ENCODE peak calls at places on chromosomes 1 and 21, in four cellular contexts. U is K562, O is IMR-90, K is HepG2. G is an unnamed sample.

GRCh38 chr1:161905269-161905884 is 118.3 kb downstream of the OLFML2B start:
- DNase-seq in O (peak), U (peak), K (peak), G (peak)

GRCh38 chr21:34904526-34905298 is 144.4 kb downstream of the RUNX1 start:
- DNase-seq in U (no peak), O (no peak), K (no peak), G (no peak)

GRCh38 chr21:40120944-40121575 is 253.8 kb downstream of the PCP4 start:
- DNase-seq in U (peak), O (peak), K (peak), G (peak)

GRCh38 chr1:15257309-15257708 is 10.3 kb downstream of the FHAD1 start:
- DNase-seq in O (no peak), K (no peak), U (no peak), G (no peak)

GRCh38 chr1:201565024-201565730 is 26.2 kb downstream of the NAV1 start:
- DNase-seq in U (no peak), K (no peak), O (no peak), G (no peak)

GRCh38 chr1:219190605-219191004 is 16.9 kb downstream of the LYPLAL1 start:
- DNase-seq in U (no peak), O (no peak), K (no peak), G (no peak)

GRCh38 chr1:33301273-33301984 is 19.5 kb downstream of the A3GALT2 start:
- DNase-seq in O (peak), K (peak), U (no peak), G (no peak)

GRCh38 chr1:242847390-242847993 is 323.0 kb upstream of the PLD5 start:
- DNase-seq in U (no peak), K (no peak), O (no peak), G (no peak)

GRCh38 chr21:19122371-19122770 is 718.8 kb upstream of the TMPRSS15 start:
- DNase-seq in K (no peak), O (no peak), U (no peak), G (no peak)

GRCh38 chr1:206012086-206012859 is 9.1 kb upstream of the RAB7B start:
- DNase-seq in U (no peak), K (peak), O (no peak), G (no peak)

GRCh38 chr1:1294250-1294890 is 13.4 kb downstream of the ACAP3 start:
- DNase-seq in O (no peak), U (no peak), K (no peak), G (no peak)

GRCh38 chr21:39529026-39529425 is 77.3 kb downstream of the SH3BGR start:
- DNase-seq in O (no peak), U (no peak), K (no peak), G (no peak)

GRCh38 chr1:214524824-214525223 is 26.6 kb downstream of the PTPN14 start:
- DNase-seq in O (no peak), U (no peak), K (no peak), G (no peak)

GRCh38 chr1:10814954-10815862 is 18.8 kb upstream of the CASZ1 start:
- DNase-seq in U (no peak), O (no peak), K (peak), G (no peak)

GRCh38 chr1:199821029-199821779 is 206.3 kb upstream of the NR5A2 start:
- DNase-seq in U (no peak), K (no peak), O (no peak), G (no peak)

GRCh38 chr1:229579101-229579651 is 20.7 kb upstream of the ABCB10 start:
- DNase-seq in U (no peak), O (peak), K (peak), G (no peak)

GRCh38 chr1:116111196-116112021 is at the start of gene MAB21L3:
- DNase-seq in U (no peak), O (no peak), K (no peak), G (no peak)

GRCh38 chr1:164647211-164647610 is 88.2 kb downstream of the PBX1 start:
- DNase-seq in K (no peak), O (no peak), U (no peak), G (no peak)

GRCh38 chr1:93585059-93585966 is 96.3 kb downstream of the BCAR3 start:
- DNase-seq in O (no peak), K (peak), U (no peak), G (no peak)

GRCh38 chr1:2228684-2229031 is 539 bp downstream of the SKI start:
- DNase-seq in U (no peak), O (no peak), K (no peak), G (peak)

GRCh38 chr1:180594723-180595122 is 36.0 kb downstream of the OVAAL start:
- DNase-seq in U (peak), K (no peak), O (no peak), G (no peak)

GRCh38 chr1:243598433-243598832 is 251.6 kb downstream of the AKT3 start:
- DNase-seq in O (peak), U (no peak), K (no peak), G (peak)

DNA sequence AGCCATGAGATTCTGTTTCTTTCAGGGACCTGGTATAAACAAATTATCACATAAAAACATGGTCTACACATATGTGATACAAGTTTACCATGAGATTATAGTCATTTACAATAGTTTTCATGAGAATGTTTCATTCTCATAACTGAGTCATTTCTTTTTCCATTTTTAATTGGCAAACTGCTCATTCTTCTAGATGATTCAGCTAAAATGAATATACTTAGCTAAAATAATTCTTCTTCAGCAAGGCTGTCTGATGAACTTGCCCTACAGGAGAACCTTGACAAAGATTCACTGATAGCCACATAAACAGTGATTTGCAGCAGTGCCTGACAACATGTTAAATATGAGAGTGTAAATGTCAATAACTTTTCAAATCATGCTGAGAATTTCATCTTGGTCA is 253.2 kb downstream of the FMN2 start:
- DNase-seq in O (peak), U (no peak), K (no peak), G (no peak)
- TF ChIP-seq MAZ in O (no peak), U (no peak), K (no peak), G (no peak)

DNA sequence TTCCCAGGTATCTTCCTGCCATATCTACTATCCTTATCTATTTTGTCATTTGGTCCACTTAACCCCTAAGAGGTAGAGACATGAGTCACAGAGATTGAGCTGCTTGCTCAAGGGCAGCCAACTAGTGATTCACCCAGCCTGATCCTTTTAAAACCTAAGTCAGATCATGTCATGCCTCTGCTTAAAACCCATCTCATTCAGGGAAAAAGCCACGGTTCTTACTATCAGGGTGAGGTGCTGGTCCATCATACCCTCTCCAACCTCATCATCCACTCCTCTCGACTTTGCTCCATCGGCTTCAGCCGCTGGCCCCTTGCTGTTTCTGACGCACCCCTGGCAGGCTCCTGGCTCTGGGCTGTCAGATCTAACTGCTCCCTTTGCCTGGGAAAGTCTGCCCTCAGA is 14.4 kb upstream of the PPP1R15B start:
- DNase-seq in O (peak), U (no peak), K (peak), G (peak)
- TF ChIP-seq RAD21 in O (no peak), U (no peak), K (no peak), G (no peak)

GRCh38 chr1:119451158-119451557 is 36.2 kb downstream of the HSD3B2 start:
- DNase-seq in U (no peak), K (no peak), O (no peak), G (no peak)
- TF ChIP-seq MAZ in U (no peak), K (no peak), O (no peak), G (no peak)

DNA sequence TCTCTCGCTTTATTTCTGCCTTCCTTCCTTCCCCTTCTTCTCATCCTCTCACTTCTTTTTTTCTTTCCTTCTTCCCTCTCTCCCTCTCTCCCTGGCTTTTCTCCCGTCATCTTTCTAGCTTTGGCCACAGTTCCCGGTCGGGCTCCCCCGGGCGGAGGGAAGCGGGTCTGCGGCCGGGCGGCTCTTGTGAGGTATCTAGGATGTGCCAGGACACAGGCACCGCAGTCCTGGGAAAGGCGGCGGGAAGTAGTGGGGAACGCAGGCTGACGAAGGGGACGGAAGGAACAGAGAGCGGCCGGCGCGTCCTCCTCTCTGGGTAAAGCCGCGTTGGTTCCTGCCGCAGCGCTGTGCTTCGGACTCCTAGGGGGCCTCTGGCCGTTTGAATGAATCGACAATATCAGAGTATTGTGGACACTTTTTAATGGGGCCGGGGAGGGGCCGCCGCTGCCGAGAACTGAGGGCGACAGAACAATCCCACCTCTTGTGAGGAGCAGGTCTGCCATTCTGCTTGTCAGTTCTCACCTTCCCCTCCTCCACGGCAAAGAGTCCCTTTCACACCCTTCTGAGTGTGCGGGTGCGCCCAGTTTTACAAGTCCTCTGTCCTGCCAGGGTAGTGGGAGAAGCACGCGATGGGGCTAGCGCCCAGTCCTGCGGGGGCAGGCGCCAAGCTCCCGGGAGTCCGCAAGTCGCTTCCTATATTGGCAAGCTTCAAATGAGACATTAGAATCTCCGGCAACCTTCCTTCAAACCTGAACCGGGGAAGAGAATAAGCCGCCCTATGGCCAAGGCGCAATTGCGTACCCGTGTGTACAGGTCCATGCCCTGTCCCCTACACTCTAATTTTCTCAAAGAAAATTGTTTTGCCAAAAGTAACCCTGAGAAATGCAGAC is 1.1 kb upstream of the LHX9 start:
- DNase-seq in O (peak), U (peak), K (peak), G (peak)
- TF ChIP-seq RAD21 in O (peak), U (peak), K (peak), G (peak)

DNA sequence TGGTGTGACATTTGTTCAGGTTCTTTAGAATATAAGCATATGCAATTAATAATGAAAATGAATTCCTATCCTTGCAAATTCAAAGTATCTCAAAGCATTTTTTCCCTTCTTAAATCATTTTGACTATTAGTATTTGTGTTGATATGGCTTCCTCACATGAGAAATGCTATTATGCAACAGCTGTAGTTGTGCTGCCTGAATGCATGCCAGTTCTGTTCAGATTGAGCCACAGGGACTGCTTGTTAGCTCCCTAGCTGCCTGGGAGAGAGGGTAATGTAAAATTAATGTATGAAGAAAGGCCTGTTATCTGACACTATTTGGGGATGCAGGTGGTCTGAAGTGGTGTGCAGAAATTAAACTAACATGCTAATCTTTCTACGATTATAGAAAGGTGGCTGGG is 45.5 kb downstream of the CACHD1 start:
- DNase-seq in U (no peak), O (peak), K (no peak), G (no peak)
- TF ChIP-seq MAZ in U (no peak), O (no peak), K (no peak), G (no peak)

DNA sequence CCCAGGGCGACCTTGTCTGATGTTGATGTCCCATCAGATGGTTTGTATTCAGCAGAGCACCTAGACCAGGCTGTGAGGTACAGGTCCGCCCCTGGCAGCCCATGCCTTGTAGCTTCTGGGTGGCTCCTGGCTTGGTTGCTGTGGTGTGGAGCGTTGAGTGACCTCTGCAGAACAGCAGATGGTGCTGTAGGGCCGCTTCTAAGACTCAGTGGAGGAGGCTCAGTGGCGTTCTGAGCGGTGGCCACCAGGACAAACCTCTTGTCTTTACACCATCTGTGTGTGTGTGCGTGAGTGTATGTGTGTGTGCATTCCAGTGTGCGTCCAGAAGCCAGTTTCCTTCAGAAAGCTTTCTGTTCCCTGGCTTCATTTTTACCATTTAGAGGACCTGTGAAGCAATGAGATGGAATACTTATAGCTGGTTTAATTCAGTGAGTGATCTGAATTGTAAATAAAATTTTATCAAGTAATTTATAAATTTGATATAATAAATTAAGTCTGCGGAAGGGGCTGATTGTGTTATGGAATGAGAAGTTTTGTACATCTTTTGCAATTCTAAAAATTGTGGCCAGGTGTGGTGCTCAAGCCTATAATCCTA is 66.1 kb downstream of the ADARB1 start:
- DNase-seq in O (peak), K (peak), U (peak), G (peak)
- TF ChIP-seq RAD21 in O (peak), K (peak), U (peak), G (peak)

GRCh38 chr1:119587328-119587727 is 60.7 kb downstream of the ZNF697 start:
- DNase-seq in U (no peak), O (no peak), K (peak), G (no peak)
- TF ChIP-seq MAZ in U (no peak), O (no peak), K (no peak), G (no peak)

GRCh38 chr1:43271186-43272118 is 1.7 kb downstream of the TMEM125 start:
- DNase-seq in U (no peak), K (no peak), O (peak), G (no peak)

GRCh38 chr1:43267818-43268425 is 1.9 kb upstream of the TMEM125 start:
- DNase-seq in U (no peak), O (no peak), K (no peak), G (no peak)

GRCh38 chr1:43272161-43272560 is 2.4 kb downstream of the TMEM125 start:
- DNase-seq in O (no peak), K (no peak), U (no peak), G (no peak)

GRCh38 chr1:43270421-43271095 is 775 bp downstream of the TMEM125 start:
- DNase-seq in O (no peak), U (peak), K (no peak), G (no peak)

DNA sequence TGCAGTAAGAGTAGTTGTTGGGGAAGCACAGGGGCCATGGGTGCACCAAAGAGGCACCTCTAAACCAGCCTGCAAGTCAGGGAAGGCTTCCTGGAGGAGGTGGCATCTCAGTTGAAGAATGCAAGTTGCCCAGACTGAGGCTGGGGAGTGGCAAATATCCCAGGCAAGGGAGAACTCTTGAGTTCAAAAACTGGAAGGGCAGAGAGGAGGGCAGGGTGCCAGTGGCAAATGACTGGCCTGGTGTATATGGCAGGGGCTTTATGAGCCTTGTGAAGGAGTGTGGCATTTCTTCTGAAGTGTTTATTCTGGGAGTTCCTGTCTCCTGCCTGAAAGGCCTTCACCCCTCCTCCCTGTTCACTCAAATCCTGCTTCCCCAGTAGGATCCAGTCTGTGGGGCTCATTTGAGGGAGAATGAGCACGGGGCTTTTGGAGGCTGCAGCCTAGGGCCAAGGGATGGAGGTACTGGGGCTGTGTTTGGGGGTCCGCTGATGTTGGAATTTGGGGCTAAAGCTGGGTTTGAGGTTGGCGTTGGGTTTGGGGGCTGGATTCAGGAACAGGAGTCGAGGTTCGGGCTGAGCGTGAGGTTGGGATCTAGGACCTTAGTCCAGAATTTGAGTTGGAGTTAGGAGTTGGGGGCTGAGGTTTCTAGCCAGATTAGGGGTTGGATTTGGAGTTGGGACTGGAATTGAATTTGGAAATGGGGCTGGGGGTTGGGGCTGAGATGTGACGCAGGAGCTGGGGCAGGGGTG is at the start of gene TMEM125:
- DNase-seq in U (no peak), K (no peak), O (no peak), G (no peak)
- TF ChIP-seq RAD21 in U (no peak), K (no peak), O (no peak), G (no peak)

DNA sequence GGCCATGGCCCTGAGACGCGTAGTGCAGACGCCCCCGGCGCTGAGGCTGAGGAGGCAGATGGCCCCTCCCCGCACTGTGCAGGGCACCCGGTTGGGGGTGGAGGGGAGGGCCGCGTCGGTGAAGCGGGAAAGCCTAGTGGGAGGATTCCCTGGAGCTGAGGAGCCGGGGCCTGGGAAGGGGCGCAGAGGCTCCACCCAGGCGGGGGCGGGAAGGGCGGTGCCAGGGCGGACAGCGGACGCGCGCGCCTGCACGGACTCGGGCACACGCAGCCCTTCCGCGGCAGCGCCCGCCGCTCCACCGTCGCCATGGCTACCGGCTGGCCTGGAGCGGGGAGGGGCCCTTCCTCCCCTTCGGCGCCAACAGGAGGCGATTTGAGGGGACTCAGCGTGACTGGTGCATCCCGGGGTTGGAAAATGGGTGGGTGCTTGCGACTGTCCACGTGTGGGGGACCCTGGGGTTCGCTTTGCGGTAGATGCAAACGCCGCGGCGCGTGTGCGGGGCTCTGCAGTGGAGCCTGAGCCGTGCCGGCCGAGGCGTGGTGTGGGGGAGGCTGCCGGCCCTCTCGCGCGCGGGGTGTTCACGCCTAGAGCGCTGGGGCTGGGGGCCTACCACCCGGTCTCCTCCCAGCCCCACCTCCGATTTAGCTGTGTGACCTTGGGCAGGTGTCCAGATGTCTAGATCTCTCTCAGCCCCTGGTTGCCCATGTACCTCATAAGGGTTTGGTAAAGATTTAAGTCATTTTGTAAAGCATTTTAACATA is 35.1 kb downstream of the PTPRF start:
- DNase-seq in U (peak), O (peak), K (no peak), G (no peak)
- TF ChIP-seq MAZ in U (peak), O (no peak), K (no peak), G (no peak)

DNA sequence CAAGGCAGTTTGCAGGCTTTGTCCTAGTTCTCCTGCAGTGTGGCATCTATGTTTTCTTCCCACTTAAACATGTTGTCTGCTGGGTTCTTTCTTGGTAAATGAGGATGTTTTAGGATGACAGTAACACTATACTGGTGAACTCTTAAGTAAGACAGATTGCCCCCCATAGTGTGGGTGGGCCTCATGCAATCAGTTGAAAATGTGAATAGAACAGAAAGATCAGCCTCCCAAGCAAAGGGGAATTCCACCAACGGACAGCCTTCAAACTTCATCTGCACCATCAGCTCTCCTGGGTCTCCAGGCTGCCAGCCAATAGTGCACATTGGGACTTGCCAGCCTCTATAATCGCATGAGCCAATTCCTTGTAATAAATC is 10.7 kb upstream of the TARBP1 start:
- DNase-seq in O (no peak), U (no peak), K (no peak), G (no peak)
- TF ChIP-seq RAD21 in O (no peak), U (no peak), K (no peak), G (no peak)